ENCODE peak calls at places on chromosomes 7 and 10, in seven cellular contexts. One of them, this sample, is unnamed.

GRCh38 chr10:89078729-89079672 is 88.4 kb downstream of the FAS start:
- DNase-seq in adrenal gland: no peak
- DNase-seq in gastrocnemius medialis: no peak
- DNase-seq in breast epithelium: no peak
- DNase-seq in tibial nerve: no peak
- DNase-seq in HCT116: no peak
- DNase-seq in HepG2: no peak
- DNase-seq in this sample: no peak

GRCh38 chr7:106872763-106873162 is 7.7 kb downstream of the PIK3CG start:
- DNase-seq in HCT116: no peak
- DNase-seq in HepG2: no peak
- DNase-seq in adrenal gland: no peak
- DNase-seq in breast epithelium: no peak
- DNase-seq in gastrocnemius medialis: no peak
- DNase-seq in tibial nerve: no peak
- DNase-seq in this sample: no peak

GRCh38 chr10:75108684-75109458 is 2.6 kb upstream of the SAMD8 start:
- DNase-seq in gastrocnemius medialis: peak
- DNase-seq in HCT116: peak
- DNase-seq in tibial nerve: no peak
- DNase-seq in HepG2: peak
- DNase-seq in adrenal gland: no peak
- DNase-seq in breast epithelium: no peak
- DNase-seq in this sample: peak

GRCh38 chr10:87095241-87095945 is 387 bp downstream of the SHLD2 start:
- DNase-seq in tibial nerve: peak
- DNase-seq in gastrocnemius medialis: peak
- DNase-seq in HCT116: peak
- DNase-seq in HepG2: peak
- DNase-seq in adrenal gland: peak
- DNase-seq in breast epithelium: peak
- DNase-seq in this sample: peak

GRCh38 chr7:135184254-135184841 is 13.8 kb upstream of the CYREN start:
- DNase-seq in tibial nerve: no peak
- DNase-seq in gastrocnemius medialis: no peak
- DNase-seq in breast epithelium: no peak
- DNase-seq in HCT116: no peak
- DNase-seq in adrenal gland: no peak
- DNase-seq in HepG2: no peak
- DNase-seq in this sample: no peak

GRCh38 chr10:30027057-30028005 is 32.1 kb downstream of the JCAD start:
- DNase-seq in tibial nerve: peak
- DNase-seq in breast epithelium: peak
- DNase-seq in HepG2: no peak
- DNase-seq in HCT116: peak
- DNase-seq in adrenal gland: peak
- DNase-seq in gastrocnemius medialis: peak
- DNase-seq in this sample: peak

GRCh38 chr10:114172776-114173555 is 1.0 kb downstream of the CCDC186 start:
- DNase-seq in gastrocnemius medialis: no peak
- DNase-seq in adrenal gland: no peak
- DNase-seq in HepG2: no peak
- DNase-seq in tibial nerve: no peak
- DNase-seq in HCT116: no peak
- DNase-seq in breast epithelium: no peak
- DNase-seq in this sample: peak

GRCh38 chr7:8261711-8262695 is at the start of gene ICA1:
- DNase-seq in breast epithelium: peak
- DNase-seq in adrenal gland: peak
- DNase-seq in gastrocnemius medialis: no peak
- DNase-seq in HepG2: no peak
- DNase-seq in HCT116: no peak
- DNase-seq in tibial nerve: peak
- DNase-seq in this sample: peak

GRCh38 chr7:139118234-139118802 is 8.8 kb upstream of the ZC3HAV1 start:
- DNase-seq in HCT116: peak
- DNase-seq in HepG2: peak
- DNase-seq in adrenal gland: no peak
- DNase-seq in breast epithelium: no peak
- DNase-seq in gastrocnemius medialis: no peak
- DNase-seq in tibial nerve: no peak
- DNase-seq in this sample: peak

GRCh38 chr7:55951637-55952351 is at the start of gene MRPS17:
- DNase-seq in tibial nerve: peak
- DNase-seq in HepG2: peak
- DNase-seq in HCT116: peak
- DNase-seq in adrenal gland: peak
- DNase-seq in gastrocnemius medialis: peak
- DNase-seq in breast epithelium: peak
- DNase-seq in this sample: peak
- TF ChIP-seq POLR2A in tibial nerve: peak
- TF ChIP-seq POLR2A in HepG2: peak
- TF ChIP-seq POLR2A in HCT116: peak
- TF ChIP-seq POLR2A in adrenal gland: peak
- TF ChIP-seq POLR2A in gastrocnemius medialis: peak
- TF ChIP-seq POLR2A in breast epithelium: peak
- TF ChIP-seq POLR2A in this sample: peak

DNA sequence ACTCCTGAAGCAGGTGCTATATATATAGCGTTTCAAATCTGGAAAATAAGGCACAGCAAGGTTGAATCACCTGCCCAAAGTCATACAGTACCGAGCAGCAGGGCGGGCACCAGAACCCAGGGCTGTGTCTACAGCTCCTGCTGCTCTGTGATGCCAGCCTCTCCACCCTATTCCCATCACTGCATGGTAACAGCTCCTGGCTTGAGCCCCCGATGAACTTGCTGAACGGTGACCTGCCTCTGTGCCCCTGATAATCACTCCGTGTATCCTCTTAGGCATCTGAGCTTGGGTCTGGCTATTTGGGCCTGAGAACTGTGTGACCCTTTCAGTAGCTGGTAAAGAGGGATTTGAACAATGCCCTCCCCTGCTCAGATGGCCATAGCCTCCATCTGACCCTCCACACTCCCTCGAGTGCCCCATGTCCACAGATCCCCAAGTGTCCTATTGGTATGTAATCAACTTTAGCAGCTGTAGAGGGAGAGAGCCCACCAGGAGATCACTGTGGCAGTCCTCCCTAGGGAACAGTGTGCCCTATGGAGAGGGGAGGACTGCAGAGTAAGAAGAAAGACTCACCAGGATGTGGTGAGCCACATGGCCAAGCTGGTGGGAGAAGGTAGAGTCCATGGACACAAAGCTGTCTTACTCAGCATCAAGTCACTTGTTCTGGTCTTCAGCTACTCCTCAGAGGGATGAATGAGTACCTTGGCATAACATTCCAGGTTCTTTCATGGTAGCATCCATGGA is 1.1 kb upstream of the ARHGAP22 start:
- DNase-seq in tibial nerve: no peak
- DNase-seq in adrenal gland: no peak
- DNase-seq in HepG2: no peak
- DNase-seq in breast epithelium: no peak
- DNase-seq in gastrocnemius medialis: no peak
- DNase-seq in HCT116: no peak
- DNase-seq in this sample: peak
- TF ChIP-seq POLR2A in tibial nerve: no peak
- TF ChIP-seq POLR2A in adrenal gland: no peak
- TF ChIP-seq POLR2A in HepG2: no peak
- TF ChIP-seq POLR2A in breast epithelium: no peak
- TF ChIP-seq POLR2A in gastrocnemius medialis: no peak
- TF ChIP-seq POLR2A in HCT116: no peak
- TF ChIP-seq POLR2A in this sample: no peak

DNA sequence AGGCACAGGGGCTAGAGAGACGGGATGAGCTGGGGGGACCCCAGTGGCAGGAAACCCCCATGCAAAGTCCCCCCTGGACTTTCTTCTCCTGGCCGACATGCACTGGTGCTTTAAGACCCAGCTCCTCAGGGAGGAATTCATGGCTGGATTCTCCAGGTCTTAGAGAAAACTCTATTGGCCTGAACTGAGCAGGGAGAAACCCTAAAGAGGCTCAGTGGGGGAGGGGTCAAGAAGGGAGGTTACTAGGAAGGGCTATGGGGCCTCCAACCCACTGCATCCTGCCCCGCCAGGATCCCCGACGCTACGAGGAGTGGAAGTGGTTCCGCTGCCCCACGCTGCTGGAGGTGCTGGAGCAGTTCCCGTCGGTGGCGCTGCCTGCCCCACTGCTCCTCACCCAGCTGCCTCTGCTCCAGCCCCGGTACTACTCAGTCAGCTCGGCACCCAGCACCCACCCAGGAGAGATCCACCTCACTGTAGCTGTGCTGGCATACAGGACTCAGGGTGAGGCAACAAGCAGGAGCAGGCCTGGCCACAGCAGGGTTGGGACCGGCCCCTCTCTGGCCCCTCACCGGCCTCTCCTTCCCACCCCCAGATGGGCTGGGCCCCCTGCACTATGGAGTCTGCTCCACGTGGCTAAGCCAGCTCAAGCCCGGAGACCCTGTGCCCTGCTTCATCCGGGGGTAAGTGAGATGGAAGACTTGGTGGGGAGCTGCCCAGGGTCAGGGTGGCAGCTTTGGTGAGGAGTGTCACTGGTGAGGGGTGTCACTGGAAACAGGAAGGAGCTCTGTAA is 13.8 kb downstream of the ATG9B start:
- DNase-seq in tibial nerve: no peak
- DNase-seq in HCT116: no peak
- DNase-seq in HepG2: no peak
- DNase-seq in gastrocnemius medialis: no peak
- DNase-seq in adrenal gland: no peak
- DNase-seq in breast epithelium: no peak
- DNase-seq in this sample: no peak
- TF ChIP-seq POLR2A in tibial nerve: no peak
- TF ChIP-seq POLR2A in HCT116: no peak
- TF ChIP-seq POLR2A in HepG2: no peak
- TF ChIP-seq POLR2A in gastrocnemius medialis: no peak
- TF ChIP-seq POLR2A in adrenal gland: no peak
- TF ChIP-seq POLR2A in breast epithelium: no peak
- TF ChIP-seq POLR2A in this sample: no peak

GRCh38 chr10:24783504-24783903 is 59.8 kb upstream of the ARHGAP21 start:
- DNase-seq in HCT116: no peak
- DNase-seq in gastrocnemius medialis: no peak
- DNase-seq in breast epithelium: no peak
- DNase-seq in adrenal gland: no peak
- DNase-seq in tibial nerve: no peak
- DNase-seq in HepG2: no peak
- DNase-seq in this sample: no peak

GRCh38 chr10:24777191-24777590 is 53.5 kb upstream of the ARHGAP21 start:
- DNase-seq in tibial nerve: no peak
- DNase-seq in HCT116: no peak
- DNase-seq in breast epithelium: no peak
- DNase-seq in gastrocnemius medialis: no peak
- DNase-seq in HepG2: no peak
- DNase-seq in adrenal gland: no peak
- DNase-seq in this sample: no peak

GRCh38 chr10:24784061-24784460 is 60.4 kb upstream of the ARHGAP21 start:
- DNase-seq in gastrocnemius medialis: no peak
- DNase-seq in breast epithelium: no peak
- DNase-seq in tibial nerve: no peak
- DNase-seq in HepG2: no peak
- DNase-seq in adrenal gland: no peak
- DNase-seq in HCT116: no peak
- DNase-seq in this sample: no peak

DNA sequence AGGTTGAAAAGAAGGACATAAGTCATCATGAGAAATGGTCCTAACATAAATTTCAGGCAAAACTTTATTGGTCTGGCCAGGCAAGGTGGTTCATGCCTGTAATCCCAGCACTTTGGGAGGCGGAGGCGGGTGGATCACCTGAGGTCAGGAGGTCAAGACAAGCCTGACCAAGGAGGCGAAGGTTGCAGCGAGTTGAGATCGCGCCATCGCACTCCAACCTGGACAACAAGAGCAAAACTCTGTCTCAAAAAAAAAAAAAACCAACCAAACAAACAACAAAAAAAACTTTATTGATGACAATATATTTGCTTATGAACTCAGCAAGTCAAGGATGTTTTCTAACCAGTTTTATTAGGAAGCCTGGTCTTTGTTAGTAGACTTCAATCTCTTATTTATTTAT is 54.6 kb upstream of the ARHGAP21 start:
- DNase-seq in gastrocnemius medialis: no peak
- DNase-seq in tibial nerve: no peak
- DNase-seq in adrenal gland: no peak
- DNase-seq in breast epithelium: no peak
- DNase-seq in HepG2: no peak
- DNase-seq in HCT116: no peak
- DNase-seq in this sample: no peak
- TF ChIP-seq POLR2A in gastrocnemius medialis: no peak
- TF ChIP-seq POLR2A in tibial nerve: no peak
- TF ChIP-seq POLR2A in adrenal gland: no peak
- TF ChIP-seq POLR2A in breast epithelium: no peak
- TF ChIP-seq POLR2A in HepG2: no peak
- TF ChIP-seq POLR2A in HCT116: no peak
- TF ChIP-seq POLR2A in this sample: no peak

DNA sequence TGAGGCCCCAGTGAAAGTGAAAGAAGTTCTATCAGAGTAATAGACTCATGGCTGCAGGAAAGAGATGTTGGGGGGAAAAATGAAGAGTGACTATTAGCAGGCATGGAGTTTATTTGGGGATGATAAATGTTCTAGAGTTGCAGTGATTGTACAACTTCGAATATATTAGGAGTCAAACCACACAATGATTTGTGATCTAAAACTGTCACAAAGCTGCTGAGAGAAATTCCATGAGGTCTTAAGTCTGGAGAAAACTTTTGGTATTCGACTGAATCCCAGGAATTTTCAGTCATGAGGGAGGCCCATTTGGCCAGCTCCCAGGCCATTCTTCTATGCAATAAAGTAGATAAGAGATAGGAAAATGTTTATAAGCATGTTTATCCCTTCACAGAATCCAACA is 55.9 kb upstream of the UNC5B start:
- DNase-seq in tibial nerve: no peak
- DNase-seq in gastrocnemius medialis: no peak
- DNase-seq in adrenal gland: no peak
- DNase-seq in HCT116: no peak
- DNase-seq in HepG2: no peak
- DNase-seq in breast epithelium: no peak
- DNase-seq in this sample: no peak
- TF ChIP-seq POLR2A in tibial nerve: no peak
- TF ChIP-seq POLR2A in gastrocnemius medialis: no peak
- TF ChIP-seq POLR2A in adrenal gland: no peak
- TF ChIP-seq POLR2A in HCT116: no peak
- TF ChIP-seq POLR2A in HepG2: no peak
- TF ChIP-seq POLR2A in breast epithelium: no peak
- TF ChIP-seq POLR2A in this sample: no peak

GRCh38 chr7:128390871-128391565 is 18.8 kb downstream of the IMPDH1 start:
- DNase-seq in adrenal gland: no peak
- DNase-seq in HepG2: no peak
- DNase-seq in tibial nerve: no peak
- DNase-seq in breast epithelium: no peak
- DNase-seq in gastrocnemius medialis: no peak
- DNase-seq in HCT116: no peak
- DNase-seq in this sample: peak
- TF ChIP-seq POLR2A in adrenal gland: no peak
- TF ChIP-seq POLR2A in HepG2: no peak
- TF ChIP-seq POLR2A in tibial nerve: no peak
- TF ChIP-seq POLR2A in breast epithelium: no peak
- TF ChIP-seq POLR2A in gastrocnemius medialis: no peak
- TF ChIP-seq POLR2A in HCT116: no peak
- TF ChIP-seq POLR2A in this sample: no peak

This sample was measured in NB4.